ENCODE peak calls at places on chromosomes 12 and 14, in nine cellular contexts. One of them, this sample, is unnamed.

GRCh38 chr14:99348816-99349609 is 77.0 kb upstream of the BCL11B start:
- DNase-seq in WTC11: no peak
- DNase-seq in GM04504: peak
- DNase-seq in tibial artery: no peak
- DNase-seq in aorta: peak
- DNase-seq in EL: no peak
- DNase-seq in A172: no peak
- DNase-seq in retina: no peak
- DNase-seq in NCI-H1417 treated with DMSO at 0.1 percent for 48 hours: no peak
- DNase-seq in this sample: peak

GRCh38 chr14:59254146-59254910 is 65.9 kb downstream of the DAAM1 start:
- DNase-seq in WTC11: no peak
- DNase-seq in GM04504: peak
- DNase-seq in tibial artery: peak
- DNase-seq in aorta: no peak
- DNase-seq in EL: peak
- DNase-seq in A172: peak
- DNase-seq in retina: no peak
- DNase-seq in NCI-H1417 treated with DMSO at 0.1 percent for 48 hours: no peak
- DNase-seq in this sample: peak

GRCh38 chr12:75476076-75476475 is 4.5 kb upstream of the GLIPR1 start:
- DNase-seq in WTC11: no peak
- DNase-seq in GM04504: no peak
- DNase-seq in tibial artery: no peak
- DNase-seq in aorta: no peak
- DNase-seq in EL: no peak
- DNase-seq in A172: no peak
- DNase-seq in retina: no peak
- DNase-seq in NCI-H1417 treated with DMSO at 0.1 percent for 48 hours: no peak
- DNase-seq in this sample: no peak

GRCh38 chr12:4843907-4844306 is 65.8 kb upstream of the KCNA1 start:
- DNase-seq in WTC11: no peak
- DNase-seq in GM04504: no peak
- DNase-seq in tibial artery: no peak
- DNase-seq in aorta: no peak
- DNase-seq in EL: no peak
- DNase-seq in A172: no peak
- DNase-seq in retina: no peak
- DNase-seq in NCI-H1417 treated with DMSO at 0.1 percent for 48 hours: no peak
- DNase-seq in this sample: no peak

GRCh38 chr12:116906285-116906684 is 4.5 kb upstream of the FBXW8 start:
- DNase-seq in WTC11: no peak
- DNase-seq in GM04504: no peak
- DNase-seq in tibial artery: no peak
- DNase-seq in aorta: no peak
- DNase-seq in EL: no peak
- DNase-seq in A172: no peak
- DNase-seq in retina: no peak
- DNase-seq in NCI-H1417 treated with DMSO at 0.1 percent for 48 hours: no peak
- DNase-seq in this sample: no peak

GRCh38 chr12:4664111-4664510 is 15.2 kb downstream of the NDUFA9 start:
- DNase-seq in WTC11: no peak
- DNase-seq in GM04504: peak
- DNase-seq in tibial artery: no peak
- DNase-seq in aorta: no peak
- DNase-seq in EL: peak
- DNase-seq in A172: peak
- DNase-seq in retina: no peak
- DNase-seq in NCI-H1417 treated with DMSO at 0.1 percent for 48 hours: no peak
- DNase-seq in this sample: peak

GRCh38 chr12:91863702-91864101 is 281.9 kb downstream of the BTG1 start:
- DNase-seq in WTC11: no peak
- DNase-seq in GM04504: no peak
- DNase-seq in tibial artery: no peak
- DNase-seq in aorta: no peak
- DNase-seq in EL: no peak
- DNase-seq in A172: no peak
- DNase-seq in retina: no peak
- DNase-seq in NCI-H1417 treated with DMSO at 0.1 percent for 48 hours: no peak
- DNase-seq in this sample: no peak

GRCh38 chr12:121830588-121831265 is 26.9 kb downstream of the SETD1B start:
- DNase-seq in WTC11: no peak
- DNase-seq in GM04504: no peak
- DNase-seq in tibial artery: no peak
- DNase-seq in aorta: no peak
- DNase-seq in EL: no peak
- DNase-seq in A172: no peak
- DNase-seq in retina: no peak
- DNase-seq in NCI-H1417 treated with DMSO at 0.1 percent for 48 hours: no peak
- DNase-seq in this sample: no peak

This sample was measured in AG08395.